ENCODE peak calls at places on chromosomes 12 and 14, in six cellular contexts. O is neural progenitor cell, D is GM23338, F is H9, B is IMR-90, C is fibroblast of lung. H is an unnamed sample. For H3K4me1, the result is how much of the 10 kb centered on the place peaks cover.

GRCh38 chr14:51116682-51117081 is 21.8 kb upstream of the TRIM9 start:
- DNase-seq in B (no peak), O (no peak), D (no peak), C (no peak), F (no peak), H (no peak)

GRCh38 chr12:95412826-95413311 is 61.1 kb upstream of the METAP2 start:
- DNase-seq in F (no peak), B (peak), O (no peak), C (peak), D (no peak), H (no peak)

GRCh38 chr14:63459738-63460137 is 83.4 kb downstream of the PPP2R5E start:
- DNase-seq in D (no peak), F (no peak), B (no peak), O (no peak), C (no peak), H (no peak)

GRCh38 chr12:45779936-45780335 is 50.4 kb downstream of the ARID2 start:
- DNase-seq in F (no peak), C (no peak), O (no peak), B (no peak), D (no peak), H (no peak)

GRCh38 chr14:54450535-54450934 is 9.4 kb upstream of the CNIH1 start:
- DNase-seq in F (no peak), B (peak), C (peak), O (no peak), D (no peak), H (peak)

GRCh38 chr12:30792648-30793499 is 38.1 kb upstream of the CAPRIN2 start:
- DNase-seq in F (no peak), B (peak), O (peak), D (peak), C (peak), H (no peak)

GRCh38 chr12:19683178-19683927 is 244.1 kb downstream of the AEBP2 start:
- DNase-seq in B (peak), C (peak), F (no peak), O (no peak), D (no peak), H (no peak)

GRCh38 chr14:68144051-68144681 is 324.6 kb downstream of the RAD51B start:
- DNase-seq in D (no peak), B (peak), F (no peak), O (no peak), C (peak), H (no peak)

GRCh38 chr12:25496098-25496587 is 56.9 kb downstream of the LMNTD1 start:
- DNase-seq in D (no peak), C (peak), F (no peak), O (no peak), B (peak), H (no peak)

GRCh38 chr12:13905795-13906194 is 75.6 kb downstream of the GRIN2B start:
- DNase-seq in F (no peak), B (no peak), D (peak), C (no peak), O (no peak), H (no peak)

GRCh38 chr14:55477680-55478079 is 37.3 kb upstream of the TBPL2 start:
- DNase-seq in B (no peak), F (no peak), O (peak), D (no peak), C (no peak), H (no peak)

GRCh38 chr14:75277796-75278421 is 719 bp upstream of the FOS start:
- DNase-seq in B (peak), D (no peak), C (no peak), F (no peak), O (no peak), H (no peak)

GRCh38 chr12:107360472-107360871 is 267.1 kb upstream of the CRY1 start:
- DNase-seq in C (no peak), O (no peak), D (no peak), F (no peak), B (no peak), H (no peak)

GRCh38 chr14:23483216-23483854 is 13.8 kb downstream of the NGDN start:
- DNase-seq in O (peak), D (peak), C (peak), F (peak), B (peak), H (peak)

GRCh38 chr12:114682101-114682919 is 1.7 kb downstream of the TBX3 start:
- DNase-seq in D (peak), B (no peak), O (no peak), F (no peak), C (no peak), H (no peak)

GRCh38 chr14:87944987-87945604 is 47.9 kb downstream of the GALC start:
- DNase-seq in O (peak), C (peak), F (no peak), B (peak), D (peak), H (peak)

GRCh38 chr12:53499261-53500118 is at the start of gene MAP3K12:
- DNase-seq in O (peak), F (peak), C (peak), B (peak), D (peak), H (peak)
- H3K4me1 ChIP-seq in O (under half), F (under half), C (under half), B (under half), D (under half), H (under half)

GRCh38 chr14:92997343-92998061 is 74.6 kb downstream of the CHGA start:
- DNase-seq in C (no peak), O (no peak), D (no peak), B (no peak), F (no peak), H (no peak)

GRCh38 chr14:92994942-92995341 is 72.0 kb downstream of the CHGA start:
- DNase-seq in O (no peak), B (no peak), C (no peak), F (no peak), D (peak), H (no peak)

GRCh38 chr14:92991536-92991935 is 68.6 kb downstream of the CHGA start:
- DNase-seq in F (no peak), B (no peak), C (no peak), O (no peak), D (no peak), H (no peak)

GRCh38 chr14:92993302-92993701 is 70.4 kb downstream of the CHGA start:
- DNase-seq in B (no peak), D (no peak), O (no peak), C (no peak), F (no peak), H (no peak)

DNA sequence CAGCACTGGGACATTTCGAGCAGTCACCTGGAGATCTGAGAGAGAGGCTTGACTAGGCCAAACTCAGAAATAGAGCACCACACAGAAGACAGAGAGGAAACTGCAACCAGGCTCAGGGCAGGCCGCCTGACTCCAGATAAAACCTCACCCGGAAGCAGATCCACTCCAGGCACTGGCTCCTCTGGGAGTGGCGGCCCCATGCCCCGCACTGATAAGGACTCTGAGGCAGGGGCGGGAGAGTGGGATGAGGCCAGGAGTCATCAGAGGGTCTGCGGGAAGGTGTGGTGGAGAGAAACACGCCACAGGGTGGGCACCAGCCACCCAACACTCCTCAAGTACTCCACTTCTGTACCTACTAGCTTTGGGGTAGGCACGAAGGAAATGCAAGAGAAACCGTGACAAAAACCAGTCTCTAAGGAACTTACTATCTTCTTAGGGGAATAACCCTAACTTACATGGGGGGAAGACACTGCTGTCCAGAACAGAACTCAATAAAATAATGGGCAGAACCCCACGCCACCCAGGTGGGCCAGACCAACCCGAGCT is 71.3 kb downstream of the CHGA start:
- DNase-seq in O (no peak), D (no peak), F (no peak), C (no peak), B (no peak), H (no peak)
- H2AFZ ChIP-seq in O (no peak), D (no peak), F (no peak), C (no peak), B (no peak), H (no peak)

GRCh38 chr14:103126088-103126872 is 3.0 kb downstream of the TNFAIP2 start:
- DNase-seq in D (no peak), F (no peak), C (no peak), O (no peak), B (no peak), H (no peak)
- H3K4me1 ChIP-seq in D (under half), F (under half), C (under half), O (under half), B (under half), H (under half)

GRCh38 chr12:108637222-108637621 is 3.5 kb upstream of the SELPLG start:
- DNase-seq in F (peak), D (no peak), O (no peak), C (no peak), B (no peak), H (peak)
- H2AFZ ChIP-seq in F (no peak), D (peak), O (no peak), C (no peak), B (no peak), H (no peak)

H was measured in OCI-LY7.